ENCODE peak calls at places on chromosomes 5 and 9, in eight cellular contexts. J, C, S, O, L, E, B and D are unnamed samples.

GRCh38 chr9:801399-802071 is 40.0 kb upstream of the DMRT1 start:
- DNase-seq in J (no peak), C (no peak), S (no peak), O (no peak), L (no peak), E (no peak), B (no peak), D (no peak)

GRCh38 chr9:77712533-77713130 is 64.5 kb upstream of the GNA14 start:
- DNase-seq in J (no peak), C (no peak), S (no peak), O (no peak), L (no peak), E (no peak), B (no peak), D (no peak)

GRCh38 chr9:128175102-128175563 is 15.1 kb downstream of the BBLN start:
- DNase-seq in J (no peak), C (no peak), S (no peak), O (no peak), L (no peak), E (no peak), B (no peak), D (no peak)

GRCh38 chr9:86652696-86653095 is 294.6 kb downstream of the GAS1 start:
- DNase-seq in J (no peak), C (no peak), S (no peak), O (no peak), L (no peak), E (no peak), B (no peak), D (no peak)

GRCh38 chr9:24672336-24672735 is 126.6 kb upstream of the IZUMO3 start:
- DNase-seq in J (no peak), C (no peak), S (no peak), O (no peak), L (no peak), E (no peak), B (no peak), D (no peak)

GRCh38 chr5:72459089-72459661 is 48.0 kb downstream of the ZNF366 start:
- DNase-seq in J (no peak), C (no peak), S (no peak), O (no peak), L (no peak), E (no peak), B (no peak), D (no peak)

GRCh38 chr5:171427318-171428167 is 8.1 kb downstream of the FGF18 start:
- DNase-seq in J (no peak), C (peak), S (peak), O (no peak), L (no peak), E (no peak), B (no peak), D (peak)

GRCh38 chr5:144292029-144292428 is 121.4 kb downstream of the KCTD16 start:
- DNase-seq in J (no peak), C (no peak), S (no peak), O (no peak), L (no peak), E (no peak), B (no peak), D (no peak)

GRCh38 chr9:36092509-36093215 is 43.9 kb upstream of the GLIPR2 start:
- DNase-seq in J (no peak), C (no peak), S (no peak), O (peak), L (no peak), E (no peak), B (peak), D (no peak)

GRCh38 chr9:100240512-100240911 is 112.2 kb downstream of the TEX10 start:
- DNase-seq in J (no peak), C (no peak), S (no peak), O (no peak), L (no peak), E (no peak), B (no peak), D (no peak)
- TF ChIP-seq CTCF in J (no peak), C (no peak), S (no peak), O (no peak), L (no peak), E (no peak), B (no peak), D (no peak)

DNA sequence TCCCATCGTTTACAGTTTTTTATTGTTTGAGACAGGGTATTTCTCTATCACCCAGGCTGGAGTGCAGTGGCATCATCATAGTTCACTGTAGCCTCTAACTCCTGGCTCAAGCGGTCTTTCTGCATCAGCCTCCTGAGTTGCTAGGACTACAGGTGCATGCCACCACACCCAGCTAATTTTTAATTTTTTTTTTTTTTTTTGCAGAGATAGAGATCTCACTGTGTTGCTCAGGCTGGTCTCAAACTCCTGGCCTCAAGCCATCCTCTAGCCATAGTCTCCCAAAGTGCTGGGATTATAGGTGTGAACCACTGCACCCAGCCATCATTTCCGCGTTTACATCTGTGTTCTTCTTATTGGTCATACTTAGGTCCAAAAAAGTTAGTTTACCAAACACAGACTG is 53.6 kb downstream of the FSD1L start:
- DNase-seq in J (no peak), C (no peak), S (no peak), O (no peak), L (no peak), E (no peak), B (no peak), D (no peak)
- TF ChIP-seq CTCF in J (no peak), C (no peak), S (no peak), O (no peak), L (no peak), E (no peak), B (no peak), D (no peak)

DNA sequence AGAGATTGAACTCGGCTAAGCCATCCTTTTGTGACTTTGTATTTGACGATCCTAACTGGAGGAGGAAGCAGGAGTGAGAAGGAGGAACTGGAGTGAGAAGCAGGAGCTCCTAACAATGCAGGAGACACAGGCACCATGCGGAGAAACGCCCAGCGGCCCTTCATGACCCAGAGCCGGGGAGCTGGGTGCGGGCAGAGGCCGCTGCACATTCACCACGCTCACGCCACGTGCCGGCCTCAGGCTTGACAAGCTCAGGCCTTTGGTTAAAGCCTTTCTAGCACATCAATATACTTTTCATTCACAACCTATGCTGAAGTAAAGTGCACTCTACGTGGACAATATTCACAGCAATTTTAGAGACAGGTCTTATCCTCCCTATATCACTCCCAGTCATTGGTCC is 124.8 kb upstream of the FAM120A start:
- DNase-seq in J (no peak), C (no peak), S (no peak), O (no peak), L (no peak), E (no peak), B (no peak), D (no peak)
- TF ChIP-seq CTCF in J (no peak), C (no peak), S (no peak), O (no peak), L (no peak), E (no peak), B (no peak), D (no peak)

GRCh38 chr9:9774471-9774870 is 838.3 kb downstream of the PTPRD start:
- DNase-seq in J (no peak), C (no peak), S (no peak), O (no peak), L (no peak), E (no peak), B (no peak), D (no peak)
- TF ChIP-seq CTCF in J (no peak), C (no peak), S (no peak), O (no peak), L (no peak), E (no peak), B (no peak), D (no peak)

DNA sequence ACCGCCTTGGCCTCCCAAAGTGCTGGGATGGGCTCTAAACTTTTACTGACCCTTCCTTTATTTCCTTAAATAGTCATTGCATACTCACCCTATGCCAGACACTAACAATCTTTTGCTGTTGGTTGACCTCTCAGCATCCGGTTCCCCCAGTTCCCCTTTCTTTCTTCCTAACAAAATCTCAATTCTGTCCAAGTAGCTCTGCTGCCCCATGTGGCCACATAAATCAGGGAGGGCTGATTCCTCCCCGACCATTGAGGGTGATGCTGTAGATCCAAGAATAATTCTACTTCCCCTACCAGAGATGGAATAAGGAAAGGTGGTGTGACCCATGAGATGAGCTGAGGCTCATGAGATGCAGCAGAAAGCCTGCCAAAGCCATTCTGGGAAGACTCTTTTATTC is 315.3 kb upstream of the MSX2 start:
- DNase-seq in J (peak), C (no peak), S (no peak), O (no peak), L (no peak), E (no peak), B (no peak), D (no peak)
- TF ChIP-seq CTCF in J (peak), C (no peak), S (no peak), O (no peak), L (peak), E (peak), B (no peak), D (no peak)